ENCODE peak calls at places on chromosomes 6 and 20, in nine cellular contexts. D is activated CD8-positive, alpha-beta memory T cell treated with anti-CD3 and anti-CD28 coated beads, Interleukin-2, amount 50 U/mL, for 4 hours; J is AG09309; S is heart right ventricle; Q is AG08396; C is HFFc6; K is T-helper 2 cell; Y is nephron progenitor cell; M is effector memory CD8-positive, alpha-beta T cell. E is an unnamed sample.
A peak's percentile ranks its signal among the peaks of the same experiment; 100 is the strongest.

GRCh38 chr6:31010393-31011060 is at the start of gene MUC22:
- DNase-seq in D (no peak), J (peak; percentile 8), S (no peak), Q (peak; percentile 69), C (no peak), K (no peak), Y (no peak), M (no peak), E (peak; percentile 52)

GRCh38 chr20:38430679-38431325 is 4.3 kb downstream of the SNHG17 start:
- DNase-seq in D (no peak), J (no peak), S (no peak), Q (no peak), C (no peak), K (no peak), Y (no peak), M (no peak), E (no peak)

GRCh38 chr20:63172726-63173125 is 43.2 kb downstream of the YTHDF1 start:
- DNase-seq in D (no peak), J (no peak), S (no peak), Q (no peak), C (no peak), K (no peak), Y (no peak), M (no peak), E (peak; percentile 55)

GRCh38 chr20:22074635-22075034 is 369.2 kb downstream of the PAX1 start:
- DNase-seq in D (no peak), J (no peak), S (no peak), Q (no peak), C (no peak), K (no peak), Y (no peak), M (no peak), E (no peak)

GRCh38 chr6:39523987-39524386 is 201.2 kb downstream of the KIF6 start:
- DNase-seq in D (no peak), J (no peak), S (no peak), Q (no peak), C (no peak), K (no peak), Y (no peak), M (no peak), E (no peak)

GRCh38 chr20:62776692-62777527 is 19.4 kb upstream of the MRGBP start:
- DNase-seq in D (peak; percentile 43), J (no peak), S (no peak), Q (no peak), C (no peak), K (peak; percentile 16), Y (no peak), M (peak; percentile 17), E (peak; percentile 90)

GRCh38 chr6:18021166-18021850 is 33.9 kb upstream of the KIF13A start:
- DNase-seq in D (no peak), J (no peak), S (no peak), Q (no peak), C (no peak), K (no peak), Y (no peak), M (no peak), E (no peak)

GRCh38 chr20:1225729-1226313 is at the start of gene RAD21L1:
- DNase-seq in D (peak; percentile 73), J (no peak), S (peak; percentile 85), Q (peak; percentile 96), C (peak; percentile 57), K (peak; percentile 79), Y (peak; percentile 92), M (peak; percentile 46), E (peak; percentile 90)

GRCh38 chr6:111727798-111728197 is 122.1 kb upstream of the TRAF3IP2 start:
- DNase-seq in D (no peak), J (no peak), S (no peak), Q (no peak), C (no peak), K (no peak), Y (no peak), M (no peak), E (no peak)

GRCh38 chr20:38692436-38693411 is 31.6 kb upstream of the SLC32A1 start:
- DNase-seq in D (peak; percentile 49), J (no peak), S (peak; percentile 30), Q (peak; percentile 39), C (peak; percentile 54), K (peak; percentile 16), Y (peak; percentile 92), M (peak; percentile 37), E (peak; percentile 69)

GRCh38 chr6:132096996-132097395 is 145.8 kb upstream of the CCN2 start:
- DNase-seq in D (no peak), J (no peak), S (no peak), Q (no peak), C (no peak), K (no peak), Y (no peak), M (no peak), E (no peak)

GRCh38 chr20:50595988-50596693 is 86.0 kb downstream of the PTPN1 start:
- DNase-seq in D (no peak), J (no peak), S (no peak), Q (no peak), C (no peak), K (no peak), Y (no peak), M (no peak), E (peak; percentile 72)

GRCh38 chr6:13217206-13217905 is 111.0 kb downstream of the TBC1D7 start:
- DNase-seq in D (no peak), J (no peak), S (no peak), Q (no peak), C (peak; percentile 27), K (no peak), Y (no peak), M (no peak), E (no peak)

GRCh38 chr6:163723759-163724158 is 309.2 kb downstream of the QKI start:
- DNase-seq in D (no peak), J (no peak), S (no peak), Q (no peak), C (no peak), K (no peak), Y (no peak), M (no peak), E (no peak)

GRCh38 chr6:168007592-168008338 is 10.3 kb downstream of the KIF25 start:
- DNase-seq in D (no peak), J (peak; percentile 97), S (no peak), Q (peak; percentile 83), C (peak; percentile 98), K (no peak), Y (no peak), M (no peak), E (peak; percentile 74)

GRCh38 chr6:147238164-147238563 is 33.9 kb downstream of the STXBP5 start:
- DNase-seq in D (no peak), J (no peak), S (no peak), Q (no peak), C (no peak), K (no peak), Y (no peak), M (no peak), E (no peak)

GRCh38 chr20:41544472-41544871 is 73.7 kb downstream of the CHD6 start:
- DNase-seq in D (no peak), J (no peak), S (no peak), Q (no peak), C (no peak), K (no peak), Y (no peak), M (no peak), E (no peak)

GRCh38 chr6:150297327-150298028 is 71.3 kb upstream of the IYD start:
- DNase-seq in D (no peak), J (no peak), S (no peak), Q (peak; percentile 47), C (peak; percentile 16), K (no peak), Y (no peak), M (no peak), E (no peak)

GRCh38 chr6:11354019-11354418 is 121.6 kb upstream of the NEDD9 start:
- DNase-seq in D (peak; percentile 68), J (no peak), S (peak; percentile 31), Q (peak; percentile 28), C (no peak), K (no peak), Y (no peak), M (no peak), E (no peak)

GRCh38 chr6:37019065-37019450 is 13.6 kb downstream of the FGD2 start:
- DNase-seq in D (no peak), J (no peak), S (no peak), Q (no peak), C (no peak), K (no peak), Y (no peak), M (no peak), E (no peak)

GRCh38 chr6:80356000-80356399 is 249.5 kb downstream of the BCKDHB start:
- DNase-seq in D (no peak), J (no peak), S (no peak), Q (no peak), C (no peak), K (no peak), Y (no peak), M (no peak), E (no peak)

E was measured in HTR-8/SVneo.